ENCODE peak calls at places on chromosomes 2 and 18, in seven cellular contexts. T is heart left ventricle; N is SK-N-SH; E is upper lobe of right lung; J is astrocyte; U is transverse colon; S is CD8-positive, alpha-beta T cell. D is an unnamed sample. For H3K4me1, the result is how much of the 10 kb centered on the place peaks cover.

GRCh38 chr2:184683923-184684322 is 85.6 kb downstream of the ZNF804A start:
- DNase-seq in T (no peak), N (peak), E (no peak), J (no peak), U (no peak), S (no peak), D (no peak)

GRCh38 chr18:2881490-2882195 is 34.8 kb downstream of the EMILIN2 start:
- DNase-seq in T (peak), N (no peak), E (no peak), J (peak), U (peak), S (no peak), D (no peak)

GRCh38 chr2:195488567-195488966 is 168.5 kb upstream of the SLC39A10 start:
- DNase-seq in T (no peak), N (no peak), E (no peak), J (no peak), U (no peak), S (no peak), D (no peak)

GRCh38 chr18:23618862-23619387 is 32.6 kb upstream of the NPC1 start:
- DNase-seq in T (no peak), N (no peak), E (peak), J (no peak), U (no peak), S (no peak), D (peak)

GRCh38 chr18:3806656-3807055 is 356.7 kb downstream of the TGIF1 start:
- DNase-seq in T (no peak), N (no peak), E (no peak), J (no peak), U (no peak), S (no peak), D (no peak)

GRCh38 chr18:2978626-2979025 is 34.3 kb downstream of the LPIN2 start:
- DNase-seq in T (no peak), N (no peak), E (no peak), J (peak), U (no peak), S (no peak), D (no peak)

GRCh38 chr2:172278642-172279041 is 148.7 kb upstream of the ITGA6 start:
- DNase-seq in T (no peak), N (no peak), E (no peak), J (no peak), U (no peak), S (no peak), D (no peak)

GRCh38 chr2:10778724-10779115 is 33.9 kb downstream of the PDIA6 start:
- DNase-seq in T (no peak), N (peak), E (no peak), J (no peak), U (no peak), S (no peak), D (no peak)

GRCh38 chr2:149331023-149331400 is 625 bp downstream of the LYPD6 start:
- DNase-seq in T (no peak), N (no peak), E (no peak), J (peak), U (no peak), S (no peak), D (no peak)

GRCh38 chr2:194176134-194176533 is 1480.9 kb upstream of the SLC39A10 start:
- DNase-seq in T (peak), N (no peak), E (peak), J (no peak), U (no peak), S (no peak), D (no peak)

GRCh38 chr2:231683292-231683898 is 24.9 kb upstream of the PTMA start:
- DNase-seq in T (peak), N (no peak), E (no peak), J (no peak), U (no peak), S (no peak), D (no peak)

GRCh38 chr18:39167990-39168389 is 1602.4 kb upstream of the CELF4 start:
- DNase-seq in T (no peak), N (no peak), E (no peak), J (no peak), U (no peak), S (no peak), D (no peak)

GRCh38 chr18:2086439-2086838 is 484.9 kb downstream of the METTL4 start:
- DNase-seq in T (no peak), N (no peak), E (no peak), J (no peak), U (no peak), S (no peak), D (no peak)

GRCh38 chr2:3651686-3652516 is 6.1 kb upstream of the ALLC start:
- DNase-seq in T (peak), N (peak), E (no peak), J (peak), U (peak), S (peak), D (peak)

GRCh38 chr2:46073540-46074018 is 223.6 kb upstream of the EPAS1 start:
- DNase-seq in T (no peak), N (peak), E (no peak), J (peak), U (no peak), S (no peak), D (no peak)

GRCh38 chr2:30197570-30197969 is 33.8 kb upstream of the LBH start:
- DNase-seq in T (no peak), N (peak), E (no peak), J (no peak), U (no peak), S (no peak), D (no peak)

GRCh38 chr18:75064513-75064905 is 144.4 kb downstream of the PTGR3 start:
- DNase-seq in T (no peak), N (no peak), E (peak), J (no peak), U (no peak), S (no peak), D (no peak)

GRCh38 chr18:23209796-23210195 is 74.5 kb downstream of the CABLES1 start:
- DNase-seq in T (no peak), N (no peak), E (no peak), J (no peak), U (no peak), S (no peak), D (no peak)

GRCh38 chr2:169012812-169013627 is 18.1 kb downstream of the ABCB11 start:
- DNase-seq in T (no peak), N (no peak), E (no peak), J (no peak), U (no peak), S (no peak), D (no peak)

GRCh38 chr2:20622731-20623130 is 28.2 kb downstream of the HS1BP3 start:
- DNase-seq in T (peak), N (peak), E (peak), J (no peak), U (peak), S (no peak), D (peak)

GRCh38 chr2:128304330-128304714 is 14.3 kb downstream of the HS6ST1 start:
- DNase-seq in T (no peak), N (no peak), E (no peak), J (no peak), U (no peak), S (no peak), D (no peak)

GRCh38 chr2:127984551-127984950 is 43.3 kb downstream of the SAP130 start:
- DNase-seq in T (no peak), N (no peak), E (no peak), J (peak), U (no peak), S (no peak), D (no peak)

GRCh38 chr18:59778434-59778833 is 81.2 kb upstream of the CCBE1 start:
- DNase-seq in T (no peak), N (no peak), E (no peak), J (no peak), U (no peak), S (no peak), D (no peak)

GRCh38 chr2:172472441-172473051 is 45.2 kb downstream of the ITGA6 start:
- DNase-seq in T (no peak), N (no peak), E (no peak), J (no peak), U (no peak), S (no peak), D (no peak)

GRCh38 chr2:152054593-152054992 is 44.3 kb downstream of the CACNB4 start:
- DNase-seq in T (no peak), N (no peak), E (no peak), J (peak), U (no peak), S (no peak), D (no peak)

GRCh38 chr18:62784966-62785413 is 69.6 kb downstream of the PHLPP1 start:
- DNase-seq in T (peak), N (no peak), E (no peak), J (peak), U (no peak), S (no peak), D (no peak)

GRCh38 chr2:129483366-129483765 is 496.1 kb upstream of the RAB6C start:
- DNase-seq in T (no peak), N (no peak), E (no peak), J (no peak), U (no peak), S (no peak), D (no peak)

GRCh38 chr2:218026676-218027425 is 24.1 kb upstream of the TNS1 start:
- DNase-seq in T (peak), N (peak), E (peak), J (no peak), U (no peak), S (no peak), D (peak)

GRCh38 chr2:16671760-16672159 is 6.1 kb upstream of the CYRIA start:
- DNase-seq in T (peak), N (no peak), E (no peak), J (no peak), U (no peak), S (no peak), D (no peak)

GRCh38 chr2:17059452-17059851 is 393.8 kb upstream of the CYRIA start:
- DNase-seq in T (no peak), N (no peak), E (no peak), J (peak), U (no peak), S (no peak), D (no peak)

GRCh38 chr18:62721837-62722795 is 6.8 kb downstream of the PHLPP1 start:
- DNase-seq in T (no peak), N (no peak), E (no peak), J (no peak), U (no peak), S (no peak), D (no peak)

GRCh38 chr18:46174317-46175039 is 70.3 kb downstream of the HAUS1 start:
- DNase-seq in T (peak), N (peak), E (peak), J (peak), U (peak), S (no peak), D (peak)

GRCh38 chr2:173511942-173512341 is 157.3 kb downstream of the CDCA7 start:
- DNase-seq in T (no peak), N (no peak), E (no peak), J (peak), U (no peak), S (no peak), D (no peak)

GRCh38 chr2:237090906-237091305 is 5.2 kb downstream of the COPS8 start:
- DNase-seq in T (no peak), N (no peak), E (no peak), J (peak), U (no peak), S (no peak), D (no peak)

DNA sequence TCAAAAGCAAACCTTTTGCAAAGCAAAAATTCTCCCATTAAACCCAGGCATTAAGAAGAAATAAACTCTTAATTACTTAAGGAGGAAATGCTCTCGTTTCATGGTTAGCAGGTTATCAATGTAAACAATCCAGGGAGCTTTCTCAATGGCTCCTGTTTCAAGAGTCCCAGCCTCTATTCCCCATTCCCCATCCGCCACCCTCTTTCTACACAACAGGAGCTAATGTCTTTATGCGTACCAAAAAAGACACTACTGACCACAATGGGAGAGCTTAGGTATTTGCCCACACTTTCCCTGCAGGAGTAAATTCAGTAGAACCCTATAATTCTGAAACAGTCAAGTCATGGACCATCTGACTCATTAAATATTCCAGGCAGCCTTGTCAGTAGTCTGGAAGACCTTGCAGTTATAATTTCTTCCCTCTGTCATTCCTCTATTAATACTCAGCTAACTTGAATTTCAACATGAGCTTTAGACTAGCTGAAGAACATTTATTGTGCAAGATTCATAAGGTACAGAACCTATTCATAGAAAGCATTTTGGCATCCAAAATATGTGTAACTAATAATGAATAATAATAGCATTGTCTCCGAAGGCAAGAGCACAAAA is 48.6 kb downstream of the SLC8A1 start:
- DNase-seq in T (no peak), N (no peak), E (no peak), J (peak), U (no peak), S (no peak), D (no peak)
- H3K27ac ChIP-seq in T (no peak), N (no peak), E (no peak), J (peak), U (no peak), S (no peak), D (no peak)

GRCh38 chr2:210522399-210522798 is 34.0 kb upstream of the CPS1 start:
- DNase-seq in T (no peak), N (no peak), E (no peak), J (no peak), U (no peak), S (no peak), D (no peak)
- TF ChIP-seq CTCF in T (no peak), N (no peak), E (no peak), J (no peak), U (no peak), S (no peak), D (no peak)

DNA sequence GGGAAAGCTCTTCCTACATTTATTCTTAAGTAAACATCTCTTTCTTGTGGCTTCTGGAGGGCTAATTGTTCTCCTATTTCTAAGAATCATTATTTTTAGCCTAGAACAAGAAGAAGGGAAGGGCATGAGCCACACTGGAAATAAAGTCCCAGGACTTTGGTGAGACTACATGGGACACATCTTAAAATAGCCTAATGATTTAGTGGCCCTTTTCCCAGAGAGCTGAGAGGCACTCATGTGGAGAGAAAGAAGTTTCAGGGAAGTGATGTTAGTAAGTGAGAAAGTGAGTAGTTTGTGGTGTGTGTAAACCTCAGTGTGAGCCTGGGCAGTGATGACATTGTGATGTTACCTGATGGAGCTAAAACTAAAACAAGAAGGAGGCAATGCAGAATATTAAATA is 14.6 kb downstream of the ITGA4 start:
- DNase-seq in T (no peak), N (no peak), E (no peak), J (peak), U (no peak), S (no peak), D (no peak)
- H3K4me1 ChIP-seq in T (under half), N (under half), E (under half), J (under half), U (under half), S (half or more), D (under half)

DNA sequence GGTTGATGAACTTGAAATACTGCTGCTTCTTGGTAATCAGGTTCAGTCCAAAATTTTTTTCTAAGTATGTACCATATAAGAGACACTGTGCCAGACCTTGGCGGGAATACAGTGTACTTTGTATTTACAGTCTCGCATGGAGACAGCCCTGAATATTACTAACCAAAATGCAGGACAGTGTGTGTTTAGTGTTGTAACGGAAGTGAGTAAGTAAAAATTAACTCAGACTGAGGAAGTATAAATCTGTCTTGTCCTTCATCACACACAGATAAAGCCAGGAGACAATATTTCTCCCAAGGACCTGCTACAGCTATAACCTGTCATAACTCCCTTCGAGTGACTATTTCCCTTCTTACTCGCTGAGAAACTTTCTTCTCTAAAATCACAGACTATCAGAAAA is 76.9 kb downstream of the ACTR3 start:
- DNase-seq in T (no peak), N (no peak), E (no peak), J (peak), U (no peak), S (no peak), D (no peak)
- H3K27ac ChIP-seq in T (no peak), N (no peak), E (no peak), J (no peak), U (no peak), S (no peak), D (no peak)

DNA sequence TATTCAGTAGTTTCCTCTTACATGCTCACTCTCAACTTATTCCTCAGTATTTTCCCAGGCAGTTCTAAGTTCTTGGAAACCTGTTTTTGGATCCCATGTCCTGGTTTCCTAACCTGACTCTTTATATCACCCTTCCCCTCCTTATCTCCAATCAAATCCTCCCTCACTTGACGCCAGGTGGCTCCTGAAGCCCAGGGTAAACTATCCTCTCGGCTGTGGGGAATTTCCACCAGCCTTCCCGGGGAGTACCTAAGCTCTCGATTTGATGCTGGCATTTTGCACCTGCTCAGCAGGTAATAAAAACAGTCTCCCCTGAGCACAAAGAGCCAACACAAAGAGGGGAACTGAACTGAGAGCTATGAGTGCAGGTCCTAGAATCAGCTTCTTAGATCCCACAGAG is 538.0 kb downstream of the SLC4A3 start:
- DNase-seq in T (no peak), N (no peak), E (no peak), J (no peak), U (peak), S (no peak), D (no peak)
- TF ChIP-seq CTCF in T (no peak), N (no peak), E (no peak), J (no peak), U (no peak), S (no peak), D (peak)

DNA sequence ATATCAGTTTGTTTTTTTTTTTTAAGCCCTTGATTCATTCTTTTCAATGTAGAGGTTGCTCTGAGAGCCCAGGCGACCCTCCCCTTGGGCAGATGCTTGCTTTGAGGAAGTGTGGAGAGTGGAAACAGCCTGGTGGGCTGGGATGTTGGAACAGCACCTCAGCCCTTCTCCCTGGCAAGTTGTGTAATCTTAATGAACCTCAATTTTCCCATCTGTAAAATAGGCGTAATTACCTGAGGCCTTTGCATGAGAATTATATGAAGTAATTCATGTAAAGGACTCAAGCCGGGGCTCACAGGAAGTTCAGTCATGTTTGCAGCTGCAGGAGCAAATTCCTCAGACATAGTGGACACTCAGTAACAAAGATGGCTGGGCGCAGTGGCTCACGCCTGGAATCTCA is 49.8 kb upstream of the POMC start:
- DNase-seq in T (no peak), N (peak), E (no peak), J (no peak), U (no peak), S (no peak), D (no peak)
- H3K4me1 ChIP-seq in T (under half), N (under half), E (under half), J (under half), U (under half), S (under half), D (under half)

GRCh38 chr2:81437474-81438000 is 1133.0 kb upstream of the LRRTM1 start:
- DNase-seq in T (no peak), N (no peak), E (no peak), J (no peak), U (no peak), S (no peak), D (no peak)
- H3K27ac ChIP-seq in T (no peak), N (no peak), E (no peak), J (no peak), U (no peak), S (no peak), D (no peak)

GRCh38 chr2:84395819-84396218 is 63.3 kb downstream of the SUCLG1 start:
- DNase-seq in T (no peak), N (no peak), E (no peak), J (peak), U (no peak), S (no peak), D (no peak)
- TF ChIP-seq CTCF in T (no peak), N (no peak), E (no peak), J (no peak), U (no peak), S (no peak), D (no peak)